ENCODE peak calls at places on chromosome 14, in five cellular contexts. One of them, this sample, is unnamed.

GRCh38 chr14:93007225-93007997 is 84.5 kb downstream of the CHGA start:
- DNase-seq in AG09309: peak; percentile 35
- DNase-seq in HS-5: no peak
- DNase-seq in right atrium auricular region: peak; percentile 83
- DNase-seq in T-helper 2 cell: no peak
- DNase-seq in this sample: peak; percentile 59

GRCh38 chr14:70685480-70686197 is 43.9 kb downstream of the TTC9 start:
- DNase-seq in AG09309: no peak
- DNase-seq in HS-5: no peak
- DNase-seq in right atrium auricular region: no peak
- DNase-seq in T-helper 2 cell: no peak
- DNase-seq in this sample: no peak

GRCh38 chr14:99572173-99572999 is 31.6 kb downstream of the CCDC85C start:
- DNase-seq in AG09309: no peak
- DNase-seq in HS-5: no peak
- DNase-seq in right atrium auricular region: no peak
- DNase-seq in T-helper 2 cell: no peak
- DNase-seq in this sample: no peak

GRCh38 chr14:78700236-78700635 is 530.1 kb downstream of the NRXN3 start:
- DNase-seq in AG09309: no peak
- DNase-seq in HS-5: no peak
- DNase-seq in right atrium auricular region: no peak
- DNase-seq in T-helper 2 cell: no peak
- DNase-seq in this sample: no peak

GRCh38 chr14:21084988-21085853 is 13.2 kb downstream of the ZNF219 start:
- DNase-seq in AG09309: no peak
- DNase-seq in HS-5: no peak
- DNase-seq in right atrium auricular region: no peak
- DNase-seq in T-helper 2 cell: no peak
- DNase-seq in this sample: no peak

GRCh38 chr14:100899841-100900771 is 3.4 kb downstream of the RTL1 start:
- DNase-seq in AG09309: no peak
- DNase-seq in HS-5: no peak
- DNase-seq in right atrium auricular region: peak; percentile 58
- DNase-seq in T-helper 2 cell: no peak
- DNase-seq in this sample: no peak

GRCh38 chr14:68333265-68333664 is 459.6 kb downstream of the ZFP36L1 start:
- DNase-seq in AG09309: no peak
- DNase-seq in HS-5: no peak
- DNase-seq in right atrium auricular region: no peak
- DNase-seq in T-helper 2 cell: no peak
- DNase-seq in this sample: no peak

GRCh38 chr14:53510281-53510912 is 357.3 kb upstream of the DDHD1 start:
- DNase-seq in AG09309: no peak
- DNase-seq in HS-5: no peak
- DNase-seq in right atrium auricular region: no peak
- DNase-seq in T-helper 2 cell: no peak
- DNase-seq in this sample: no peak

GRCh38 chr14:24848427-24848826 is 201.5 kb downstream of the STXBP6 start:
- DNase-seq in AG09309: peak; percentile 24
- DNase-seq in HS-5: peak; percentile 37
- DNase-seq in right atrium auricular region: no peak
- DNase-seq in T-helper 2 cell: no peak
- DNase-seq in this sample: no peak

GRCh38 chr14:67623114-67623513 is 3.4 kb downstream of the ARG2 start:
- DNase-seq in AG09309: no peak
- DNase-seq in HS-5: no peak
- DNase-seq in right atrium auricular region: no peak
- DNase-seq in T-helper 2 cell: no peak
- DNase-seq in this sample: no peak

GRCh38 chr14:105863296-105864108 is 337.1 kb downstream of the TMEM121 start:
- DNase-seq in AG09309: no peak
- DNase-seq in HS-5: no peak
- DNase-seq in right atrium auricular region: no peak
- DNase-seq in T-helper 2 cell: peak; percentile 0
- DNase-seq in this sample: no peak

GRCh38 chr14:101959277-101959676 is 5.1 kb upstream of the DYNC1H1 start:
- DNase-seq in AG09309: no peak
- DNase-seq in HS-5: no peak
- DNase-seq in right atrium auricular region: no peak
- DNase-seq in T-helper 2 cell: no peak
- DNase-seq in this sample: no peak

GRCh38 chr14:41073544-41073943 is 533.1 kb upstream of the LRFN5 start:
- DNase-seq in AG09309: no peak
- DNase-seq in HS-5: no peak
- DNase-seq in right atrium auricular region: no peak
- DNase-seq in T-helper 2 cell: no peak
- DNase-seq in this sample: no peak

GRCh38 chr14:94471045-94471444 is 5.0 kb downstream of the SERPINA9 start:
- DNase-seq in AG09309: no peak
- DNase-seq in HS-5: no peak
- DNase-seq in right atrium auricular region: no peak
- DNase-seq in T-helper 2 cell: no peak
- DNase-seq in this sample: no peak

GRCh38 chr14:104386281-104386841 is 193.2 kb upstream of the C14orf180 start:
- DNase-seq in AG09309: no peak
- DNase-seq in HS-5: no peak
- DNase-seq in right atrium auricular region: no peak
- DNase-seq in T-helper 2 cell: no peak
- DNase-seq in this sample: no peak

GRCh38 chr14:99201351-99202073 is 70.5 kb downstream of the BCL11B start:
- DNase-seq in AG09309: no peak
- DNase-seq in HS-5: no peak
- DNase-seq in right atrium auricular region: no peak
- DNase-seq in T-helper 2 cell: no peak
- DNase-seq in this sample: no peak

GRCh38 chr14:60981626-60982455 is 796 bp downstream of the SLC38A6 start:
- DNase-seq in AG09309: peak; percentile 80
- DNase-seq in HS-5: peak; percentile 79
- DNase-seq in right atrium auricular region: no peak
- DNase-seq in T-helper 2 cell: no peak
- DNase-seq in this sample: no peak

GRCh38 chr14:74425525-74426201 is 347 bp downstream of the SYNDIG1L start:
- DNase-seq in AG09309: no peak
- DNase-seq in HS-5: no peak
- DNase-seq in right atrium auricular region: no peak
- DNase-seq in T-helper 2 cell: peak; percentile 31
- DNase-seq in this sample: peak; percentile 40

GRCh38 chr14:68896132-68896531 is 83.0 kb downstream of the ACTN1 start:
- DNase-seq in AG09309: no peak
- DNase-seq in HS-5: no peak
- DNase-seq in right atrium auricular region: no peak
- DNase-seq in T-helper 2 cell: no peak
- DNase-seq in this sample: no peak

GRCh38 chr14:23061995-23062394 is 4.7 kb upstream of the CDH24 start:
- DNase-seq in AG09309: peak; percentile 76
- DNase-seq in HS-5: peak; percentile 90
- DNase-seq in right atrium auricular region: peak; percentile 81
- DNase-seq in T-helper 2 cell: no peak
- DNase-seq in this sample: no peak

GRCh38 chr14:61652526-61653262 is 42.6 kb upstream of the HIF1A start:
- DNase-seq in AG09309: no peak
- DNase-seq in HS-5: no peak
- DNase-seq in right atrium auricular region: no peak
- DNase-seq in T-helper 2 cell: no peak
- DNase-seq in this sample: peak; percentile 45

GRCh38 chr14:70654609-70655008 is 12.9 kb downstream of the TTC9 start:
- DNase-seq in AG09309: no peak
- DNase-seq in HS-5: no peak
- DNase-seq in right atrium auricular region: no peak
- DNase-seq in T-helper 2 cell: no peak
- DNase-seq in this sample: no peak

GRCh38 chr14:51310453-51311074 is 70.5 kb downstream of the TMX1 start:
- DNase-seq in AG09309: no peak
- DNase-seq in HS-5: no peak
- DNase-seq in right atrium auricular region: no peak
- DNase-seq in T-helper 2 cell: no peak
- DNase-seq in this sample: no peak

GRCh38 chr14:30223385-30223785 is 295.7 kb upstream of the PRKD1 start:
- DNase-seq in AG09309: peak; percentile 49
- DNase-seq in HS-5: peak; percentile 90
- DNase-seq in right atrium auricular region: peak; percentile 75
- DNase-seq in T-helper 2 cell: no peak
- DNase-seq in this sample: peak; percentile 70

This sample was measured in T1000.